ENCODE peak calls at places on chromosomes 11 and 22, in seven cellular contexts. One of them, this sample, is unnamed.
A peak's percentile ranks its signal among the peaks of the same experiment; 100 is the strongest.

GRCh38 chr11:129143335-129143734 is 48.8 kb downstream of the ARHGAP32 start:
- DNase-seq in right lobe of liver: no peak
- DNase-seq in mesenchymal stem cell: peak; percentile 99
- DNase-seq in activated T-helper 1 cell treated with anti-CD3 and anti-CD28 coated beads, Interleukin-2, amount 50 U/mL, for 16 hours: no peak
- DNase-seq in CD8-positive, alpha-beta memory T cell: no peak
- DNase-seq in ascending aorta: peak; percentile 94
- DNase-seq in mesendoderm: peak; percentile 40
- DNase-seq in this sample: no peak

GRCh38 chr11:111006207-111006606 is 239.3 kb upstream of the POU2AF2 start:
- DNase-seq in activated T-helper 1 cell treated with anti-CD3 and anti-CD28 coated beads, Interleukin-2, amount 50 U/mL, for 16 hours: no peak
- DNase-seq in mesenchymal stem cell: no peak
- DNase-seq in mesendoderm: no peak
- DNase-seq in CD8-positive, alpha-beta memory T cell: no peak
- DNase-seq in right lobe of liver: no peak
- DNase-seq in ascending aorta: no peak
- DNase-seq in this sample: no peak

GRCh38 chr22:23068832-23069385 is 1.4 kb upstream of the GNAZ start:
- DNase-seq in activated T-helper 1 cell treated with anti-CD3 and anti-CD28 coated beads, Interleukin-2, amount 50 U/mL, for 16 hours: no peak
- DNase-seq in mesenchymal stem cell: no peak
- DNase-seq in CD8-positive, alpha-beta memory T cell: no peak
- DNase-seq in ascending aorta: peak; percentile 56
- DNase-seq in mesendoderm: peak; percentile 39
- DNase-seq in right lobe of liver: peak; percentile 32
- DNase-seq in this sample: no peak

GRCh38 chr22:30312053-30312452 is 14.7 kb downstream of the TBC1D10A start:
- DNase-seq in CD8-positive, alpha-beta memory T cell: no peak
- DNase-seq in mesendoderm: no peak
- DNase-seq in activated T-helper 1 cell treated with anti-CD3 and anti-CD28 coated beads, Interleukin-2, amount 50 U/mL, for 16 hours: no peak
- DNase-seq in ascending aorta: no peak
- DNase-seq in right lobe of liver: no peak
- DNase-seq in mesenchymal stem cell: peak; percentile 82
- DNase-seq in this sample: no peak

GRCh38 chr22:49296561-49296960 is 531.1 kb downstream of the BRD1 start:
- DNase-seq in mesenchymal stem cell: no peak
- DNase-seq in activated T-helper 1 cell treated with anti-CD3 and anti-CD28 coated beads, Interleukin-2, amount 50 U/mL, for 16 hours: no peak
- DNase-seq in right lobe of liver: no peak
- DNase-seq in ascending aorta: no peak
- DNase-seq in mesendoderm: no peak
- DNase-seq in CD8-positive, alpha-beta memory T cell: no peak
- DNase-seq in this sample: no peak

GRCh38 chr22:35742342-35743100 is 24.8 kb downstream of the APOL5 start:
- DNase-seq in ascending aorta: peak; percentile 43
- DNase-seq in activated T-helper 1 cell treated with anti-CD3 and anti-CD28 coated beads, Interleukin-2, amount 50 U/mL, for 16 hours: no peak
- DNase-seq in mesenchymal stem cell: peak; percentile 80
- DNase-seq in right lobe of liver: no peak
- DNase-seq in mesendoderm: peak; percentile 48
- DNase-seq in CD8-positive, alpha-beta memory T cell: no peak
- DNase-seq in this sample: no peak

GRCh38 chr22:40263191-40263590 is 83.1 kb upstream of the ADSL start:
- DNase-seq in activated T-helper 1 cell treated with anti-CD3 and anti-CD28 coated beads, Interleukin-2, amount 50 U/mL, for 16 hours: no peak
- DNase-seq in CD8-positive, alpha-beta memory T cell: no peak
- DNase-seq in mesendoderm: peak; percentile 46
- DNase-seq in right lobe of liver: no peak
- DNase-seq in mesenchymal stem cell: peak; percentile 38
- DNase-seq in ascending aorta: no peak
- DNase-seq in this sample: no peak

GRCh38 chr11:129846508-129847335 is 31.1 kb downstream of the TMEM45B start:
- DNase-seq in mesenchymal stem cell: peak; percentile 95
- DNase-seq in ascending aorta: no peak
- DNase-seq in mesendoderm: no peak
- DNase-seq in right lobe of liver: no peak
- DNase-seq in activated T-helper 1 cell treated with anti-CD3 and anti-CD28 coated beads, Interleukin-2, amount 50 U/mL, for 16 hours: no peak
- DNase-seq in CD8-positive, alpha-beta memory T cell: no peak
- DNase-seq in this sample: no peak

GRCh38 chr11:119092880-119093665 is 8.4 kb downstream of the HMBS start:
- DNase-seq in CD8-positive, alpha-beta memory T cell: no peak
- DNase-seq in ascending aorta: no peak
- DNase-seq in mesendoderm: no peak
- DNase-seq in mesenchymal stem cell: peak; percentile 19
- DNase-seq in activated T-helper 1 cell treated with anti-CD3 and anti-CD28 coated beads, Interleukin-2, amount 50 U/mL, for 16 hours: no peak
- DNase-seq in right lobe of liver: no peak
- DNase-seq in this sample: no peak

GRCh38 chr11:123526027-123526805 is 96.1 kb downstream of the GRAMD1B start:
- DNase-seq in ascending aorta: no peak
- DNase-seq in CD8-positive, alpha-beta memory T cell: no peak
- DNase-seq in mesendoderm: no peak
- DNase-seq in right lobe of liver: no peak
- DNase-seq in mesenchymal stem cell: no peak
- DNase-seq in activated T-helper 1 cell treated with anti-CD3 and anti-CD28 coated beads, Interleukin-2, amount 50 U/mL, for 16 hours: no peak
- DNase-seq in this sample: no peak

GRCh38 chr22:28247667-28248363 is 328.8 kb upstream of the PITPNB start:
- DNase-seq in activated T-helper 1 cell treated with anti-CD3 and anti-CD28 coated beads, Interleukin-2, amount 50 U/mL, for 16 hours: no peak
- DNase-seq in right lobe of liver: no peak
- DNase-seq in ascending aorta: no peak
- DNase-seq in mesendoderm: peak; percentile 64
- DNase-seq in mesenchymal stem cell: no peak
- DNase-seq in CD8-positive, alpha-beta memory T cell: no peak
- DNase-seq in this sample: no peak

GRCh38 chr22:20106205-20106848 is 9.6 kb upstream of the RANBP1 start:
- DNase-seq in mesendoderm: no peak
- DNase-seq in right lobe of liver: no peak
- DNase-seq in activated T-helper 1 cell treated with anti-CD3 and anti-CD28 coated beads, Interleukin-2, amount 50 U/mL, for 16 hours: no peak
- DNase-seq in ascending aorta: no peak
- DNase-seq in mesenchymal stem cell: no peak
- DNase-seq in CD8-positive, alpha-beta memory T cell: no peak
- DNase-seq in this sample: no peak

GRCh38 chr22:27558658-27559371 is 242.7 kb downstream of the MN1 start:
- DNase-seq in ascending aorta: no peak
- DNase-seq in activated T-helper 1 cell treated with anti-CD3 and anti-CD28 coated beads, Interleukin-2, amount 50 U/mL, for 16 hours: no peak
- DNase-seq in CD8-positive, alpha-beta memory T cell: no peak
- DNase-seq in right lobe of liver: no peak
- DNase-seq in mesendoderm: no peak
- DNase-seq in mesenchymal stem cell: no peak
- DNase-seq in this sample: no peak

GRCh38 chr11:27514558-27514957 is 8.0 kb upstream of the LIN7C start:
- DNase-seq in mesendoderm: no peak
- DNase-seq in ascending aorta: peak; percentile 82
- DNase-seq in right lobe of liver: peak; percentile 62
- DNase-seq in CD8-positive, alpha-beta memory T cell: no peak
- DNase-seq in mesenchymal stem cell: no peak
- DNase-seq in activated T-helper 1 cell treated with anti-CD3 and anti-CD28 coated beads, Interleukin-2, amount 50 U/mL, for 16 hours: no peak
- DNase-seq in this sample: no peak

GRCh38 chr11:92865352-92865751 is 104.1 kb upstream of the MTNR1B start:
- DNase-seq in mesendoderm: no peak
- DNase-seq in right lobe of liver: no peak
- DNase-seq in CD8-positive, alpha-beta memory T cell: no peak
- DNase-seq in mesenchymal stem cell: peak; percentile 6
- DNase-seq in ascending aorta: no peak
- DNase-seq in activated T-helper 1 cell treated with anti-CD3 and anti-CD28 coated beads, Interleukin-2, amount 50 U/mL, for 16 hours: no peak
- DNase-seq in this sample: no peak

GRCh38 chr11:129969973-129970372 is 32.7 kb downstream of the PRDM10 start:
- DNase-seq in activated T-helper 1 cell treated with anti-CD3 and anti-CD28 coated beads, Interleukin-2, amount 50 U/mL, for 16 hours: no peak
- DNase-seq in ascending aorta: no peak
- DNase-seq in mesendoderm: no peak
- DNase-seq in mesenchymal stem cell: no peak
- DNase-seq in CD8-positive, alpha-beta memory T cell: no peak
- DNase-seq in right lobe of liver: no peak
- DNase-seq in this sample: no peak

GRCh38 chr11:112016765-112017356 is 8.3 kb upstream of the DLAT start:
- DNase-seq in CD8-positive, alpha-beta memory T cell: no peak
- DNase-seq in mesenchymal stem cell: peak; percentile 19
- DNase-seq in activated T-helper 1 cell treated with anti-CD3 and anti-CD28 coated beads, Interleukin-2, amount 50 U/mL, for 16 hours: no peak
- DNase-seq in ascending aorta: peak; percentile 74
- DNase-seq in right lobe of liver: no peak
- DNase-seq in mesendoderm: no peak
- DNase-seq in this sample: no peak

GRCh38 chr11:113849713-113850112 is 25.7 kb downstream of the USP28 start:
- DNase-seq in activated T-helper 1 cell treated with anti-CD3 and anti-CD28 coated beads, Interleukin-2, amount 50 U/mL, for 16 hours: no peak
- DNase-seq in ascending aorta: no peak
- DNase-seq in mesenchymal stem cell: no peak
- DNase-seq in mesendoderm: peak; percentile 21
- DNase-seq in CD8-positive, alpha-beta memory T cell: no peak
- DNase-seq in right lobe of liver: no peak
- DNase-seq in this sample: no peak

GRCh38 chr11:113618360-113618759 is 87.7 kb downstream of the TMPRSS5 start:
- DNase-seq in mesendoderm: no peak
- DNase-seq in CD8-positive, alpha-beta memory T cell: no peak
- DNase-seq in right lobe of liver: no peak
- DNase-seq in ascending aorta: peak; percentile 80
- DNase-seq in mesenchymal stem cell: no peak
- DNase-seq in activated T-helper 1 cell treated with anti-CD3 and anti-CD28 coated beads, Interleukin-2, amount 50 U/mL, for 16 hours: no peak
- DNase-seq in this sample: no peak

GRCh38 chr22:20727118-20728015 is 46.5 kb upstream of the SERPIND1 start:
- DNase-seq in activated T-helper 1 cell treated with anti-CD3 and anti-CD28 coated beads, Interleukin-2, amount 50 U/mL, for 16 hours: no peak
- DNase-seq in mesendoderm: no peak
- DNase-seq in right lobe of liver: no peak
- DNase-seq in mesenchymal stem cell: no peak
- DNase-seq in CD8-positive, alpha-beta memory T cell: no peak
- DNase-seq in ascending aorta: no peak
- DNase-seq in this sample: no peak

GRCh38 chr11:78080084-78080817 is 589 bp upstream of the NDUFC2 start:
- DNase-seq in activated T-helper 1 cell treated with anti-CD3 and anti-CD28 coated beads, Interleukin-2, amount 50 U/mL, for 16 hours: no peak
- DNase-seq in right lobe of liver: no peak
- DNase-seq in ascending aorta: no peak
- DNase-seq in mesendoderm: no peak
- DNase-seq in mesenchymal stem cell: no peak
- DNase-seq in CD8-positive, alpha-beta memory T cell: no peak
- DNase-seq in this sample: peak; percentile 4

GRCh38 chr11:70074701-70075100 is 3.4 kb upstream of the ANO1 start:
- DNase-seq in CD8-positive, alpha-beta memory T cell: no peak
- DNase-seq in mesendoderm: no peak
- DNase-seq in activated T-helper 1 cell treated with anti-CD3 and anti-CD28 coated beads, Interleukin-2, amount 50 U/mL, for 16 hours: no peak
- DNase-seq in ascending aorta: peak; percentile 52
- DNase-seq in mesenchymal stem cell: no peak
- DNase-seq in right lobe of liver: peak; percentile 38
- DNase-seq in this sample: no peak

GRCh38 chr11:35316161-35316560 is 103.2 kb downstream of the SLC1A2 start:
- DNase-seq in right lobe of liver: no peak
- DNase-seq in CD8-positive, alpha-beta memory T cell: no peak
- DNase-seq in ascending aorta: no peak
- DNase-seq in mesenchymal stem cell: no peak
- DNase-seq in mesendoderm: no peak
- DNase-seq in activated T-helper 1 cell treated with anti-CD3 and anti-CD28 coated beads, Interleukin-2, amount 50 U/mL, for 16 hours: no peak
- DNase-seq in this sample: no peak